ENCODE peak calls at places on chromosome 11, in eight cellular contexts. Q, B, J, E, H, Z, X and D are unnamed samples. For H3K4me1, the result is how much of the 10 kb centered on the place peaks cover.

GRCh38 chr11:27347949-27348879 is 14.8 kb downstream of the CCDC34 start:
- DNase-seq in Z (no peak), J (no peak), H (no peak), X (no peak), Q (no peak), E (no peak), B (no peak), D (peak)

GRCh38 chr11:103529217-103529684 is 420.0 kb downstream of the DYNC2H1 start:
- DNase-seq in E (no peak), H (no peak), B (peak), Z (peak), X (no peak), Q (no peak), J (no peak), D (no peak)

GRCh38 chr11:23288001-23288783 is 427.9 kb upstream of the CCDC179 start:
- DNase-seq in E (no peak), Z (no peak), X (no peak), Q (no peak), B (peak), H (no peak), J (no peak), D (no peak)

GRCh38 chr11:124499711-124500110 is 43.7 kb downstream of the OR8B12 start:
- DNase-seq in Z (no peak), E (no peak), X (no peak), H (no peak), B (no peak), Q (no peak), J (no peak), D (no peak)

GRCh38 chr11:125175896-125176575 is 11.5 kb downstream of the PKNOX2 start:
- DNase-seq in X (no peak), B (no peak), Q (no peak), Z (no peak), E (no peak), H (peak), J (no peak), D (no peak)

GRCh38 chr11:45805305-45806071 is 539 bp downstream of the SLC35C1 start:
- DNase-seq in B (peak), X (peak), H (no peak), Z (peak), J (no peak), E (peak), Q (peak), D (peak)

GRCh38 chr11:46348986-46349401 is 1.7 kb downstream of the DGKZ start:
- DNase-seq in B (no peak), H (no peak), E (no peak), J (no peak), X (no peak), Q (no peak), Z (no peak), D (no peak)

GRCh38 chr11:90332415-90332814 is 109.6 kb upstream of the CHORDC1 start:
- DNase-seq in E (no peak), Z (no peak), J (no peak), H (no peak), B (no peak), Q (no peak), X (no peak), D (no peak)

GRCh38 chr11:47979378-47980092 is 824 bp upstream of the PTPRJ start:
- DNase-seq in Q (no peak), B (no peak), H (peak), Z (peak), E (no peak), X (no peak), J (no peak), D (no peak)

GRCh38 chr11:64802370-64803162 is 448 bp downstream of the MAP4K2 start:
- DNase-seq in E (peak), B (no peak), Q (no peak), Z (no peak), H (no peak), X (no peak), J (no peak), D (no peak)

GRCh38 chr11:127898422-127899365 is 688.7 kb downstream of the ETS1 start:
- DNase-seq in E (no peak), Z (no peak), B (no peak), J (no peak), H (no peak), X (no peak), Q (no peak), D (no peak)

GRCh38 chr11:122981388-122982264 is at the start of gene BSX:
- DNase-seq in H (no peak), E (no peak), B (peak), Z (no peak), J (peak), Q (no peak), X (peak), D (peak)

GRCh38 chr11:132310390-132311375 is 940.3 kb downstream of the NTM start:
- DNase-seq in X (no peak), Q (no peak), B (peak), E (no peak), Z (no peak), H (no peak), J (no peak), D (no peak)

GRCh38 chr11:99425596-99425995 is 404.8 kb downstream of the CNTN5 start:
- DNase-seq in H (no peak), Z (no peak), J (no peak), X (no peak), E (no peak), B (no peak), Q (no peak), D (no peak)

GRCh38 chr11:64776875-64777274 is 1.5 kb downstream of the SF1 start:
- DNase-seq in B (no peak), X (no peak), J (no peak), E (no peak), H (peak), Z (no peak), Q (no peak), D (no peak)

GRCh38 chr11:61847914-61848581 is 19.9 kb downstream of the FADS2 start:
- DNase-seq in H (no peak), Z (no peak), Q (no peak), B (no peak), J (no peak), E (no peak), X (no peak), D (no peak)

GRCh38 chr11:27863637-27864036 is 163.4 kb upstream of the BDNF start:
- DNase-seq in Z (no peak), Q (no peak), B (no peak), H (no peak), E (no peak), J (no peak), X (no peak), D (no peak)

GRCh38 chr11:14519692-14520085 is 497 bp downstream of the PSMA1 start:
- DNase-seq in Q (no peak), H (no peak), X (no peak), J (no peak), Z (no peak), E (no peak), B (peak), D (no peak)

GRCh38 chr11:123006860-123007542 is 25.4 kb upstream of the BSX start:
- DNase-seq in Q (no peak), J (no peak), X (no peak), H (no peak), Z (no peak), E (no peak), B (no peak), D (no peak)

GRCh38 chr11:14499178-14499559 is 442 bp downstream of the COPB1 start:
- DNase-seq in J (no peak), X (peak), H (no peak), B (no peak), Q (no peak), Z (peak), E (peak), D (peak)

GRCh38 chr11:99370557-99371200 is 349.9 kb downstream of the CNTN5 start:
- DNase-seq in Q (no peak), Z (no peak), B (peak), H (no peak), E (no peak), J (no peak), X (no peak), D (no peak)

GRCh38 chr11:36436084-36436483 is 74.0 kb downstream of the TRAF6 start:
- DNase-seq in Z (no peak), B (no peak), J (no peak), X (no peak), E (no peak), Q (no peak), H (no peak), D (no peak)

GRCh38 chr11:2196970-2197770 is 25.6 kb upstream of the TH start:
- DNase-seq in H (peak), Z (peak), Q (no peak), X (peak), B (peak), E (peak), J (peak), D (peak)

GRCh38 chr11:362642-363442 is 6.5 kb upstream of the B4GALNT4 start:
- DNase-seq in H (no peak), B (no peak), X (no peak), Z (no peak), J (no peak), E (no peak), Q (peak), D (no peak)

GRCh38 chr11:68939583-68940555 is 36.2 kb downstream of the IGHMBP2 start:
- DNase-seq in B (no peak), E (no peak), Z (no peak), J (no peak), X (no peak), Q (no peak), H (peak), D (no peak)
- H3K4me1 ChIP-seq in B (under half), E (under half), Z (under half), J (under half), X (under half), Q (under half), H (under half), D (under half)

GRCh38 chr11:70043482-70043881 is 34.6 kb upstream of the ANO1 start:
- DNase-seq in J (no peak), Z (no peak), H (no peak), Q (no peak), E (no peak), X (no peak), B (no peak), D (no peak)

GRCh38 chr11:70048279-70049024 is 29.7 kb upstream of the ANO1 start:
- DNase-seq in E (no peak), Z (peak), H (no peak), Q (peak), X (no peak), B (no peak), J (no peak), D (peak)

GRCh38 chr11:70049045-70049444 is 29.1 kb upstream of the ANO1 start:
- DNase-seq in Q (no peak), J (no peak), E (no peak), B (no peak), H (no peak), X (no peak), Z (no peak), D (no peak)

GRCh38 chr11:70050243-70050642 is 27.9 kb upstream of the ANO1 start:
- DNase-seq in H (no peak), J (no peak), Q (peak), X (no peak), Z (no peak), B (no peak), E (no peak), D (no peak)

DNA sequence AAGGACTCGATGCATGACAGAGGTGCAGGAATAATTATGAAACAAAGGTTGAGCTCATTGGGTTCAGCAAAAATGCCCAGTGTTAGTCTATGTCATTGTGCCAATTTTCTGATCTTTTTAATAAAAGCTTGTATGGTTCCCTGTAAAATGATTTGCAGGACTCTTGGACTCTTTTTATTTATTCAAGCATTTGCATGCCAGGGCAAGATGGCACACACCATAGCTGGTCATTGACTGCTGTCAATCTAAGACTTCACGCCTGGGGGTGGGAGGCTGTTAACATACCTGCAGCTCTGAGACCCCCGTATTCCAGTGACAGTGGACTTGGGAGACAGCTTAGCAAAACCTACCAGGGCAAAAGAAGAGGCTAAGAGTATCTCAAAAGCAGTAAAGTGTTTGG is 32.0 kb upstream of the ANO1 start:
- DNase-seq in B (no peak), Z (no peak), H (no peak), Q (no peak), J (no peak), X (no peak), E (no peak), D (no peak)
- H3K4me1 ChIP-seq in B (under half), Z (under half), H (under half), Q (under half), J (under half), X (under half), E (under half), D (under half)

GRCh38 chr11:100849914-100850235 is 162.8 kb downstream of the ARHGAP42 start:
- DNase-seq in Z (no peak), B (peak), H (no peak), E (no peak), J (no peak), Q (no peak), X (no peak), D (no peak)
- H3K4me1 ChIP-seq in Z (under half), B (under half), H (under half), E (under half), J (under half), Q (under half), X (under half), D (under half)

DNA sequence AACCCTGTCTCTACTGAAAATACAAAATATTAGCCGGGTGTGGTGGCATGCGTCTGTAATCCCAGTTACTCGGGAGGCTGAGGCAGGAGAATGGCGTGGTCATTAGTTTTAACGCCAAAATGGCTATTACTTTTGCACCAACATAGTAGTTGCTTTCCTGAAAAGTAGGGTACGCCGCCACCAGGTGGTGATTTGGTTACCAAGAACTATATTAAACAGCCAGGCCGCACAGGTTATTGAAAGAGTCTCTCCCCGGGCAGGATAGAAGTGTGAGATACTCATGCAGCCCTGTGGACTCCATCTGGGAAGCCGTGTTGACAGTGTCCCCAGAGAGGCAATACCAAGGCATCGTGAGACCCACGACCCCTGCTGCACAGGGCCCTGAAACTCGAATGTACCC is 24.6 kb upstream of the LRRC32 start:
- DNase-seq in J (no peak), Q (no peak), E (no peak), B (no peak), X (no peak), Z (no peak), H (no peak), D (peak)
- H3K4me1 ChIP-seq in J (under half), Q (under half), E (under half), B (under half), X (under half), Z (under half), H (under half), D (under half)

DNA sequence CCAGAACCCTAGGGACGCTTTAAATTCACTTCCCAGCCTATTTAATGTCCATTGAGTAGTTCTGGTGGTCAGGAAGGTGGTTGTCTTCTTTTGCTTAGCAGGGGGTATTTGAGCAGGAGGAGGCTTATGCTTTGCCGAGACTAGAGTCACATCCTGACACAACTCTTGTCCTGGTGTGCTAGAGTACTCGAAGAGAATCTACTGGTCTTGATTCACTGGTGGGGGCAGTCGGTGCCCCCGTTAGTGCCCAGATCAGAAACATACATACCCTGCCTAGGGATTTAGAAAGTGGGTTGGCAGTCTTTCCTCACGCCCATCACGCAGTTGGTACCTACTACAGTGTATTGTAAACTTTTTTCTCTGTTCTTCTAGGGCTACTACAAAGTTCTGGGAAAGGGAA is 2.7 kb downstream of the RPL27A start:
- DNase-seq in J (no peak), Z (no peak), H (no peak), E (no peak), X (no peak), Q (no peak), B (no peak), D (no peak)
- H3K4me1 ChIP-seq in J (under half), Z (under half), H (under half), E (under half), X (under half), Q (under half), B (under half), D (under half)

GRCh38 chr11:6612008-6612815 is at the start of gene TAF10:
- DNase-seq in J (no peak), H (peak), E (peak), X (peak), Q (peak), B (peak), Z (peak), D (peak)

GRCh38 chr11:6611092-6612007 is 666 bp downstream of the TAF10 start:
- DNase-seq in E (peak), X (peak), Q (no peak), J (no peak), Z (no peak), B (peak), H (no peak), D (no peak)

GRCh38 chr11:6609502-6610015 is 2.5 kb downstream of the TAF10 start:
- DNase-seq in Q (no peak), X (no peak), J (no peak), H (no peak), E (peak), B (no peak), Z (no peak), D (no peak)

GRCh38 chr11:6608726-6609501 is 3.1 kb downstream of the TAF10 start:
- DNase-seq in B (peak), H (no peak), E (peak), Q (no peak), J (no peak), Z (no peak), X (no peak), D (no peak)

GRCh38 chr11:6610591-6610990 is 1.4 kb downstream of the TAF10 start:
- DNase-seq in B (no peak), H (no peak), X (peak), E (peak), Z (no peak), Q (no peak), J (no peak), D (no peak)
- H3K4me1 ChIP-seq in B (under half), H (under half), X (under half), E (under half), Z (under half), Q (half or more), J (under half), D (under half)

DNA sequence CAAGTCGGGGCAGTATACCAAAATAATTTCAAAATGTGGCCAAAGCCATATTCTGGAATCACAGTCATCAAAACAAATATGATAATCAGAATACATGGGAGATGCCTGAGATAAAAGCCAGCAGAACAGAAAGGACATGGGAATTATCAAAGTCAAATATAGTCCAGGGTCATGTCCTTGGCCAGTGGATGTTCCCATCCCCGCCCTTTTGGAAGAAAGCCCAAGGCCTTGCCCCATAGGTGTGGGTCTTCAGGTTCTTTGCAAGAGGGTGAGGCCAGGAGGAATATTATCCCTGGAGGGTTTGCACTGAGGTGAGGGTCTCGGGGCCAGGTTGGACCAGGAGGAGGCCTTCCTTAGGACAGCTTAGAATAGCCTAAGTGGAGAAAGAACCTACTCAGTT is 53.6 kb upstream of the CSNK2A3 start:
- DNase-seq in Z (no peak), E (no peak), X (no peak), Q (no peak), B (no peak), H (no peak), J (no peak), D (no peak)
- H3K4me1 ChIP-seq in Z (under half), E (under half), X (under half), Q (under half), B (under half), H (under half), J (under half), D (under half)

GRCh38 chr11:13328276-13328675 is 50.7 kb downstream of the BMAL1 start:
- DNase-seq in B (peak), J (no peak), X (no peak), Q (no peak), E (no peak), Z (no peak), H (no peak), D (no peak)
- H3K4me1 ChIP-seq in B (under half), J (under half), X (under half), Q (under half), E (under half), Z (under half), H (under half), D (under half)

GRCh38 chr11:59785818-59786217 is 24.8 kb downstream of the MRPL16 start:
- DNase-seq in X (no peak), Z (no peak), B (no peak), H (no peak), E (no peak), J (no peak), Q (no peak), D (no peak)
- H3K4me1 ChIP-seq in X (under half), Z (under half), B (under half), H (under half), E (under half), J (under half), Q (under half), D (under half)

GRCh38 chr11:93196816-93197382 is 892 bp downstream of the SLC36A4 start:
- DNase-seq in B (no peak), H (no peak), E (no peak), Q (no peak), X (no peak), Z (peak), J (no peak), D (peak)
- H3K4me1 ChIP-seq in B (under half), H (under half), E (under half), Q (under half), X (under half), Z (under half), J (under half), D (under half)